ENCODE peak calls at places on chromosomes 5 and 9, in four cellular contexts. U is A549; T is activated CD4-positive, alpha-beta T cell treated with anti-CD3 and anti-CD28 coated beads for 36 hours; O is ureter. X is an unnamed sample.

GRCh38 chr9:97307091-97307490 is 368 bp upstream of the CCDC180 start:
- DNase-seq in U (no peak), T (peak), O (peak), X (peak)

GRCh38 chr9:98039474-98040072 is 17.0 kb upstream of the NANS start:
- DNase-seq in U (no peak), T (no peak), O (no peak), X (no peak)

GRCh38 chr5:153777681-153778080 is 261.0 kb downstream of the FAM114A2 start:
- DNase-seq in U (no peak), T (no peak), O (no peak), X (no peak)

GRCh38 chr9:126347911-126348760 is 21.5 kb downstream of the MVB12B start:
- DNase-seq in U (no peak), T (no peak), O (no peak), X (no peak)

GRCh38 chr9:131410051-131410491 is 16.2 kb downstream of the PRRC2B start:
- DNase-seq in U (no peak), T (peak), O (no peak), X (no peak)

GRCh38 chr9:37622462-37622861 is 28.3 kb upstream of the FRMPD1 start:
- DNase-seq in U (no peak), T (no peak), O (no peak), X (no peak)

GRCh38 chr5:37738057-37738691 is 101.7 kb downstream of the GDNF start:
- DNase-seq in U (no peak), T (peak), O (no peak), X (no peak)

GRCh38 chr5:110925398-110925797 is 146.1 kb upstream of the TSLP start:
- DNase-seq in U (no peak), T (no peak), O (no peak), X (no peak)

GRCh38 chr5:179318193-179318955 is 26.9 kb downstream of the ADAMTS2 start:
- DNase-seq in U (no peak), T (no peak), O (no peak), X (no peak)

GRCh38 chr5:115455241-115455640 is 89.3 kb downstream of the FEM1C start:
- DNase-seq in U (peak), T (no peak), O (no peak), X (peak)

GRCh38 chr9:134055981-134056461 is 11.8 kb downstream of the BRD3 start:
- DNase-seq in U (peak), T (no peak), O (peak), X (peak)

GRCh38 chr9:120692901-120693573 is 21.2 kb downstream of the MEGF9 start:
- DNase-seq in U (no peak), T (no peak), O (no peak), X (no peak)

GRCh38 chr5:150502106-150502505 is 5.8 kb upstream of the NDST1 start:
- DNase-seq in U (no peak), T (no peak), O (no peak), X (no peak)

GRCh38 chr5:40834391-40834848 is 602 bp downstream of the RPL37 start:
- DNase-seq in U (peak), T (peak), O (no peak), X (no peak)

GRCh38 chr9:110161940-110162339 is 46.0 kb downstream of the C9orf152 start:
- DNase-seq in U (no peak), T (no peak), O (peak), X (no peak)

GRCh38 chr5:26553079-26553478 is 485.3 kb downstream of the CDH9 start:
- DNase-seq in U (peak), T (no peak), O (no peak), X (no peak)

GRCh38 chr5:122151640-122152039 is 22.3 kb downstream of the ZNF474 start:
- DNase-seq in U (peak), T (no peak), O (no peak), X (no peak)

GRCh38 chr5:78984020-78984610 is 995 bp downstream of the ARSB start:
- DNase-seq in U (no peak), T (no peak), O (no peak), X (no peak)

GRCh38 chr5:150599917-150600511 is 40.4 kb upstream of the SYNPO start:
- DNase-seq in U (peak), T (no peak), O (peak), X (peak)

GRCh38 chr5:53023969-53024368 is 34.8 kb downstream of the ITGA2 start:
- DNase-seq in U (peak), T (peak), O (no peak), X (no peak)

GRCh38 chr5:48192-48591 is 43.8 kb upstream of the PLEKHG4B start:
- DNase-seq in U (no peak), T (no peak), O (no peak), X (no peak)

GRCh38 chr5:112684737-112685136 is 52.9 kb upstream of the APC start:
- DNase-seq in U (no peak), T (no peak), O (no peak), X (no peak)

GRCh38 chr5:9209846-9210547 is 335.9 kb downstream of the SEMA5A start:
- DNase-seq in U (no peak), T (no peak), O (no peak), X (no peak)

GRCh38 chr5:107331882-107332281 is 338.9 kb downstream of the EFNA5 start:
- DNase-seq in U (no peak), T (no peak), O (no peak), X (no peak)

GRCh38 chr5:178465861-178466288 is 124.3 kb downstream of the COL23A1 start:
- DNase-seq in U (no peak), T (no peak), O (no peak), X (no peak)

GRCh38 chr9:6055213-6055612 is 39.8 kb upstream of the RANBP6 start:
- DNase-seq in U (peak), T (peak), O (peak), X (no peak)

GRCh38 chr9:14547245-14548060 is 145.8 kb downstream of the ZDHHC21 start:
- DNase-seq in U (no peak), T (no peak), O (no peak), X (no peak)

GRCh38 chr9:35790385-35791291 is 753 bp upstream of the NPR2 start:
- DNase-seq in U (peak), T (peak), O (peak), X (peak)

GRCh38 chr9:98231770-98232478 is 23.5 kb downstream of the TBC1D2 start:
- DNase-seq in U (peak), T (no peak), O (no peak), X (no peak)

GRCh38 chr5:96758621-96759020 is 49.1 kb downstream of the ERAP1 start:
- DNase-seq in U (no peak), T (no peak), O (no peak), X (no peak)